ENCODE peak calls at places on chromosomes 3 and 15, in eight cellular contexts. K is HTR-8/SVneo, X is cardiac muscle cell, P is mesothelial cell of epicardium, C is GM06990, R is WERI-Rb-1, H is HCT116, J is nephron progenitor cell. F is an unnamed sample.

GRCh38 chr3:37909067-37909911 is 47.6 kb downstream of the CTDSPL start:
- DNase-seq in K (no peak), X (peak; percentile 72), P (no peak), C (no peak), R (no peak), H (no peak), J (no peak), F (no peak)

GRCh38 chr3:31092748-31093607 is 198.5 kb upstream of the GADL1 start:
- DNase-seq in K (no peak), X (peak; percentile 69), P (no peak), C (no peak), R (no peak), H (no peak), J (peak; percentile 7), F (peak; percentile 7)

GRCh38 chr15:52576692-52577091 is 7.9 kb upstream of the ARPP19 start:
- DNase-seq in K (no peak), X (no peak), P (no peak), C (no peak), R (no peak), H (no peak), J (no peak), F (no peak)

GRCh38 chr3:151307131-151307530 is 9.5 kb downstream of the GPR87 start:
- DNase-seq in K (no peak), X (no peak), P (no peak), C (no peak), R (no peak), H (no peak), J (no peak), F (no peak)

GRCh38 chr3:69255928-69256327 is 130.0 kb downstream of the FRMD4B start:
- DNase-seq in K (no peak), X (no peak), P (no peak), C (no peak), R (no peak), H (no peak), J (no peak), F (no peak)

GRCh38 chr3:142649996-142650693 is 54.0 kb downstream of the PLS1 start:
- DNase-seq in K (no peak), X (no peak), P (no peak), C (no peak), R (no peak), H (no peak), J (no peak), F (no peak)

GRCh38 chr3:42683875-42684593 is 1.3 kb upstream of the KLHL40 start:
- DNase-seq in K (peak; percentile 90), X (peak; percentile 92), P (no peak), C (no peak), R (peak; percentile 5), H (peak; percentile 61), J (no peak), F (peak; percentile 88)

GRCh38 chr3:111691293-111691909 is 96.3 kb upstream of the ZBED2 start:
- DNase-seq in K (no peak), X (peak; percentile 69), P (no peak), C (no peak), R (no peak), H (no peak), J (no peak), F (no peak)

GRCh38 chr3:25592510-25592968 is 72.2 kb downstream of the TOP2B start:
- DNase-seq in K (no peak), X (peak; percentile 86), P (no peak), C (no peak), R (peak; percentile 39), H (peak; percentile 33), J (no peak), F (peak; percentile 62)

GRCh38 chr3:184592411-184593200 is 31.0 kb downstream of the EPHB3 start:
- DNase-seq in K (peak; percentile 42), X (peak; percentile 73), P (peak; percentile 63), C (no peak), R (no peak), H (no peak), J (peak; percentile 62), F (no peak)

GRCh38 chr15:70197945-70198361 is 100.2 kb upstream of the TLE3 start:
- DNase-seq in K (no peak), X (no peak), P (no peak), C (no peak), R (no peak), H (no peak), J (no peak), F (peak; percentile 86)

GRCh38 chr3:188244395-188244861 is 90.5 kb downstream of the LPP start:
- DNase-seq in K (no peak), X (no peak), P (no peak), C (no peak), R (no peak), H (peak; percentile 59), J (no peak), F (no peak)

GRCh38 chr3:67601919-67602608 is 52.3 kb downstream of the SUCLG2 start:
- DNase-seq in K (no peak), X (no peak), P (no peak), C (no peak), R (no peak), H (no peak), J (no peak), F (no peak)

GRCh38 chr15:67124911-67125588 is 59.6 kb downstream of the SMAD3 start:
- DNase-seq in K (peak; percentile 78), X (no peak), P (no peak), C (no peak), R (no peak), H (peak; percentile 88), J (peak; percentile 47), F (no peak)

GRCh38 chr3:196792771-196793170 is 53.1 kb downstream of the PAK2 start:
- DNase-seq in K (peak; percentile 50), X (peak; percentile 63), P (no peak), C (no peak), R (no peak), H (no peak), J (no peak), F (peak; percentile 69)

GRCh38 chr3:4584537-4585249 is 91.5 kb downstream of the ITPR1 start:
- DNase-seq in K (no peak), X (peak; percentile 80), P (no peak), C (peak; percentile 7), R (no peak), H (no peak), J (no peak), F (no peak)

GRCh38 chr3:122461834-122462233 is 46.0 kb upstream of the WDR5B start:
- DNase-seq in K (no peak), X (no peak), P (no peak), C (no peak), R (no peak), H (no peak), J (no peak), F (no peak)

GRCh38 chr3:150106752-150107428 is 136.2 kb upstream of the PFN2 start:
- DNase-seq in K (peak; percentile 69), X (peak; percentile 94), P (no peak), C (no peak), R (peak; percentile 65), H (no peak), J (peak; percentile 48), F (no peak)

GRCh38 chr3:140343709-140344417 is 334.0 kb upstream of the TRIM42 start:
- DNase-seq in K (no peak), X (no peak), P (no peak), C (no peak), R (no peak), H (no peak), J (no peak), F (no peak)

GRCh38 chr15:73002509-73002908 is 49.8 kb upstream of the NEO1 start:
- DNase-seq in K (no peak), X (no peak), P (no peak), C (no peak), R (no peak), H (no peak), J (no peak), F (no peak)

GRCh38 chr15:100968043-100968966 is 49.1 kb downstream of the LRRK1 start:
- DNase-seq in K (peak; percentile 8), X (peak; percentile 71), P (no peak), C (no peak), R (no peak), H (no peak), J (no peak), F (peak; percentile 65)